ENCODE peak calls at places on chromosome 7, in six cellular contexts. M is astrocyte of the spinal cord, T is tibial nerve, W is testis, R is lower leg skin, O is right lobe of liver. G is an unnamed sample.

GRCh38 chr7:2956526-2957368 is 86.9 kb downstream of the CARD11 start:
- DNase-seq in M (peak), R (peak), O (no peak), T (no peak), W (no peak), G (peak)

GRCh38 chr7:93185303-93186027 is 37.3 kb upstream of the SAMD9L start:
- DNase-seq in R (no peak), O (no peak), M (no peak), W (no peak), T (no peak), G (peak)

GRCh38 chr7:2760098-2760889 is 72.3 kb downstream of the AMZ1 start:
- DNase-seq in R (peak), O (no peak), M (peak), W (peak), T (no peak), G (peak)

GRCh38 chr7:41117431-41117830 is 585.5 kb downstream of the INHBA start:
- DNase-seq in T (no peak), W (no peak), M (no peak), R (no peak), O (no peak), G (no peak)

GRCh38 chr7:109094-109493 is 83.3 kb upstream of the FAM20C start:
- DNase-seq in O (no peak), R (no peak), M (no peak), T (no peak), W (peak), G (no peak)

GRCh38 chr7:137337902-137338301 is 5.6 kb downstream of the PTN start:
- DNase-seq in M (no peak), T (no peak), O (no peak), R (no peak), W (no peak), G (no peak)

GRCh38 chr7:518630-519428 is 817 bp downstream of the PDGFA start:
- DNase-seq in M (peak), O (peak), T (peak), R (peak), W (peak), G (peak)

GRCh38 chr7:140645166-140645565 is 4.6 kb upstream of the DENND2A start:
- DNase-seq in O (no peak), W (no peak), R (no peak), M (no peak), T (no peak), G (no peak)

GRCh38 chr7:121397346-121397745 is 1.2 kb upstream of the FAM3C start:
- DNase-seq in W (no peak), R (no peak), T (no peak), M (no peak), O (no peak), G (no peak)

GRCh38 chr7:16028103-16028502 is 341.6 kb upstream of the MEOX2 start:
- DNase-seq in T (no peak), W (no peak), O (no peak), M (peak), R (no peak), G (peak)

GRCh38 chr7:46558482-46559193 is 637.6 kb upstream of the IGFBP3 start:
- DNase-seq in W (no peak), R (peak), M (no peak), T (no peak), O (no peak), G (peak)

GRCh38 chr7:71511361-71511807 is 379.4 kb downstream of the GALNT17 start:
- DNase-seq in O (no peak), M (no peak), R (no peak), T (no peak), W (no peak), G (no peak)

GRCh38 chr7:5620459-5620881 is 161.0 kb downstream of the RNF216 start:
- DNase-seq in M (no peak), T (no peak), O (no peak), W (no peak), R (no peak), G (no peak)

GRCh38 chr7:46811529-46811928 is 770.4 kb downstream of the TNS3 start:
- DNase-seq in M (peak), R (peak), T (peak), O (no peak), W (peak), G (peak)

GRCh38 chr7:39923086-39923485 is 27.0 kb upstream of the CDK13 start:
- DNase-seq in T (no peak), M (no peak), O (no peak), R (peak), W (no peak), G (no peak)

GRCh38 chr7:39921505-39922250 is 28.4 kb upstream of the CDK13 start:
- DNase-seq in R (peak), O (no peak), T (no peak), M (no peak), W (no peak), G (no peak)

GRCh38 chr7:39926111-39926510 is 23.9 kb upstream of the CDK13 start:
- DNase-seq in W (no peak), M (no peak), O (no peak), T (no peak), R (no peak), G (no peak)

GRCh38 chr7:39922580-39922979 is 27.5 kb upstream of the CDK13 start:
- DNase-seq in W (no peak), R (peak), M (no peak), T (no peak), O (no peak), G (no peak)

GRCh38 chr7:39924122-39924521 is 25.9 kb upstream of the CDK13 start:
- DNase-seq in W (no peak), R (no peak), T (no peak), O (no peak), M (no peak), G (no peak)
- TF ChIP-seq CTCF in W (no peak), R (no peak), T (no peak), O (no peak), M (no peak), G (no peak)

GRCh38 chr7:27767374-27767773 is 27.4 kb downstream of the TAX1BP1 start:
- DNase-seq in O (no peak), M (no peak), W (no peak), R (no peak), T (no peak), G (peak)
- TF ChIP-seq CTCF in O (no peak), M (no peak), W (no peak), R (no peak), T (no peak), G (no peak)

DNA sequence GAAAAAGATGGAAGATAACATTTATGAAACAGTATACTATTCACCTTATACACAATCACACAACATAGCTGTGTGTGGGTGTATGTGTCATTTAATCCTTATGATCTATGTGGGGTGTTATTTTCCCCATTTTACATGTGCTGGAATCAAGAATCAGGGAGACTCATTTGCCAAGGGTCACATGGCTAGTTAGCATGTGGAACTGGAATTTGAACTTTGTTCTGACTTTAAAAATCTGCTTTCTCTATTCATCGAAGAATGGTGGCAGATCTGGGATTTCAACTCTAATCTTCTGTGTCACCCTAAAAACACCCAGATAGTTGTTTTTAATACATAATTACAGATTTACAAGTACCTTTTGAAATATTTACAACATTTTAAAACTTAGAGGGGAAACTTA is 65.2 kb downstream of the ADAM22 start:
- DNase-seq in T (no peak), O (no peak), R (no peak), M (no peak), W (no peak), G (no peak)
- TF ChIP-seq CTCF in T (no peak), O (no peak), R (no peak), M (no peak), W (no peak), G (no peak)

GRCh38 chr7:76165973-76166403 is 35.7 kb upstream of the SRRM3 start:
- DNase-seq in T (peak), W (no peak), M (no peak), O (no peak), R (peak), G (no peak)

GRCh38 chr7:76165106-76165972 is 36.4 kb upstream of the SRRM3 start:
- DNase-seq in T (peak), R (peak), M (no peak), O (peak), W (no peak), G (no peak)

GRCh38 chr7:76166404-76167255 is 35.1 kb upstream of the SRRM3 start:
- DNase-seq in T (peak), O (peak), M (peak), R (peak), W (peak), G (peak)
- TF ChIP-seq CTCF in T (no peak), O (no peak), M (peak), R (no peak), W (no peak), G (peak)

G was measured in cardiac fibroblast.